ENCODE peak calls at places on chromosome 1, in nine cellular contexts. H, L, S, K, O, U, W, D and C are unnamed samples.

GRCh38 chr1:28458237-28459228 is 47.3 kb upstream of the RCC1 start:
- DNase-seq in O (no peak), W (no peak), S (no peak), H (no peak), D (no peak), U (no peak), K (peak; percentile 75), L (peak; percentile 21), C (no peak)

GRCh38 chr1:182952677-182953444 is at the start of gene SHCBP1L:
- DNase-seq in S (no peak), K (peak; percentile 18), U (no peak), L (no peak), W (no peak), O (no peak), H (no peak), D (no peak), C (no peak)

GRCh38 chr1:214638474-214638807 is 35.4 kb downstream of the CENPF start:
- DNase-seq in L (no peak), K (no peak), D (no peak), U (no peak), H (no peak), S (no peak), W (no peak), O (no peak), C (no peak)

GRCh38 chr1:36625253-36625958 is 142.7 kb upstream of the CSF3R start:
- DNase-seq in U (no peak), W (no peak), S (no peak), H (no peak), K (no peak), D (no peak), L (no peak), O (no peak), C (no peak)

GRCh38 chr1:54982739-54983138 is 2.3 kb downstream of the TMEM61 start:
- DNase-seq in L (no peak), K (no peak), S (no peak), D (no peak), W (no peak), U (no peak), H (no peak), O (peak; percentile 28), C (peak; percentile 17)

GRCh38 chr1:221704291-221704690 is 37.6 kb downstream of the DUSP10 start:
- DNase-seq in H (no peak), O (no peak), U (no peak), W (no peak), L (peak; percentile 57), D (no peak), K (no peak), S (no peak), C (no peak)

GRCh38 chr1:67647036-67647798 is 37.8 kb upstream of the GADD45A start:
- DNase-seq in H (peak; percentile 40), L (no peak), O (peak; percentile 56), U (no peak), D (no peak), S (peak; percentile 74), K (peak; percentile 30), W (no peak), C (no peak)

GRCh38 chr1:162561616-162562451 is at the start of gene UAP1:
- DNase-seq in H (peak; percentile 57), D (no peak), U (peak; percentile 11), K (no peak), L (no peak), O (peak; percentile 26), W (no peak), S (peak; percentile 72), C (no peak)

GRCh38 chr1:168419746-168420145 is 124.1 kb downstream of the XCL2 start:
- DNase-seq in K (no peak), D (no peak), S (no peak), O (no peak), H (no peak), L (no peak), W (no peak), U (no peak), C (no peak)

GRCh38 chr1:245599413-245600174 is 444.8 kb downstream of the KIF26B start:
- DNase-seq in S (no peak), K (no peak), H (peak; percentile 47), O (peak; percentile 43), D (no peak), L (peak; percentile 94), U (no peak), W (no peak), C (no peak)

GRCh38 chr1:165497444-165498013 is 46.3 kb upstream of the LRRC52 start:
- DNase-seq in S (no peak), L (no peak), D (no peak), U (no peak), K (no peak), O (no peak), H (no peak), W (no peak), C (no peak)

GRCh38 chr1:165496493-165496892 is 47.3 kb upstream of the LRRC52 start:
- DNase-seq in D (no peak), O (no peak), L (no peak), H (peak; percentile 55), K (no peak), S (no peak), W (no peak), U (no peak), C (no peak)

GRCh38 chr1:165507570-165507969 is 36.2 kb upstream of the LRRC52 start:
- DNase-seq in O (no peak), L (no peak), S (no peak), K (no peak), D (no peak), U (no peak), H (no peak), W (no peak), C (no peak)

GRCh38 chr1:165501351-165501974 is 42.3 kb upstream of the LRRC52 start:
- DNase-seq in W (no peak), S (no peak), O (no peak), L (no peak), K (no peak), D (no peak), H (peak; percentile 26), U (no peak), C (no peak)

GRCh38 chr1:165501975-165502358 is 41.8 kb upstream of the LRRC52 start:
- DNase-seq in K (no peak), U (no peak), O (peak; percentile 3), W (no peak), S (no peak), D (no peak), H (no peak), L (no peak), C (no peak)
- H3K27ac ChIP-seq in K (no peak overlapping the region), U (no peak overlapping the region), O (no peak overlapping the region), W (no peak overlapping the region), S (no peak overlapping the region), D (no peak overlapping the region), H (no peak overlapping the region), L (no peak overlapping the region), C (no peak overlapping the region)

DNA sequence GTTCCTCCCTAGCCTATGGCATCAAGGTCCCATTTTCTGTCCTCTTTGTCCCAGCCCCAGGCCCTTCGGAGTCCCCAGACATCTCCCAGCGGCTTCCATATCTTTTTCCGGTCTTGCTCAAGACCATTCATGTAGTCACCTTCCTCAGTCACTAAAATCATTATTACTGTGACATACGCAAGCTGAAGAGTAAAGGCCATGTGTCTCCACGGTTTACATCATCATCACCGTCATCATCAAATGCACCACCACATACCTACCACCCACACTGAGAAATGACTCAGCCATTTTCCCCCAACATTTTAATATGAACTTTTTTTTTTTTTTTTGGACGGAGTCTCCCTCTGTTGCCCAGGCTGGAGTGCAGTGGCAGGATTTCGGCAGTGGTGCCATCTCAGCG is 43.4 kb downstream of the FHAD1 start:
- DNase-seq in O (no peak), D (no peak), K (no peak), W (no peak), U (no peak), S (no peak), H (no peak), L (peak; percentile 98), C (no peak)
- TF ChIP-seq POLR2A in O (no peak), D (no peak), K (no peak), W (no peak), U (no peak), S (no peak), H (no peak), L (no peak), C (no peak)

GRCh38 chr1:175433586-175434267 is 241.2 kb upstream of the KIAA0040 start:
- DNase-seq in W (no peak), O (no peak), S (no peak), K (no peak), H (no peak), L (no peak), D (no peak), U (no peak), C (no peak)

DNA sequence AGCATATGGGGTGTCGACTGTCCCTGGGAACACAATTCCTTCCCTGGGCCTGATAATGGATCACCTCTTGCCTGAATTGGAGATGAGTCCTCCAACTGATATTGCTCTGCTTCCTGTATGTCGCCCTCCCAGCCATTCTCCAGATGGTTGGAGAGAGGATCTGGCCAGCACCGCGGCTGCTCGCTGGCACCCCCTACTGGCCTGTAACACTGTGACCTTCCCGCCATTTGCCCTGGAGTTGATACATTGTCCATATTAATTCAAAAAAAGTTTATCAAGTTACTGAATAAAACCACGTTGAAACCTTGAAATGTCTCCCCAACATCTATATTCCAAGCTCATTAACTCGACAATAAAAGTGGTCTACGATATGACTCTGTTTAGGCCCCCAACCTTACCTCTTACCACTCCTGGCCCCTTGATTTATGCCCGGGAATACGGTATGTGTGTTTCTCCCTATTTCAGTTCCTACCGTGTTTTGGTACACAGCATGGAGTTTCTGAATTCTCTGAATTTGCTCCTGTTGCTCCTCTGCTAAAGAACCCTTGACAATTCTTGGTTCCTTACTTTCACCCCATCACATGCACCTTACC is 241.8 kb upstream of the KIAA0040 start:
- DNase-seq in H (no peak), D (no peak), U (no peak), K (no peak), S (no peak), W (no peak), O (peak; percentile 30), L (no peak), C (no peak)
- TF ChIP-seq CTCF in H (no peak), D (no peak), U (no peak), K (peak; percentile 21), S (peak; percentile 41), W (no peak), O (peak; percentile 59), L (no peak), C (no peak)

DNA sequence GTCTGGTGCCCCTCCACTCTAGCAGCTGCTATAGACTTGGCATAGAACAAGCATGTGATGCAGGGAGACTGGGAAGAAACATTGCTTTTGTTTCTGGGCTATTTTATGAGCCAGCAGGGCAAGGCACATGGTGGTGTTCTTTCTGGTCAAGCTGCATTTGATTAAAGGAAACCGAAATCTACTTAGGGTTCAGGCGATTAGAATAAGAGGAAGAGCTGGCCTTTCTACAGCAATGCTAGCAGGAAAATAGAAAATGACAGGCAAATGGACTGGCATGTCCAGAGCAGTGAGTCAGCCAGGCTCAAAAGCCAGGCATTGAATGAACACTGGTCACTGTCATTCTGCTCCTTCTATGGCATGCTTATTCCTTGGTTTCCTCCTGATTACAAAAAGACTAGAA is 28.5 kb upstream of the ARHGAP29 start:
- DNase-seq in K (peak; percentile 77), H (no peak), S (no peak), L (peak; percentile 31), U (no peak), W (no peak), D (no peak), O (no peak), C (no peak)
- H3K27ac ChIP-seq in K (peak overlapping the region; percentile 61), H (no peak overlapping the region), S (no peak overlapping the region), L (no peak overlapping the region), U (no peak overlapping the region), W (no peak overlapping the region), D (no peak overlapping the region), O (peak overlapping the region; percentile 11), C (no peak overlapping the region)